ENCODE peak calls at places on chromosomes 13 and 19, in four cellular contexts. X is keratinocyte, A is SK-N-SH, V is K562. J is an unnamed sample.

GRCh38 chr13:30216111-30216510 is 91.2 kb downstream of the KATNAL1 start:
- DNase-seq in X (no peak), A (no peak), V (no peak), J (no peak)

GRCh38 chr19:6540918-6541689 is 10.3 kb downstream of the TNFSF9 start:
- DNase-seq in X (no peak), A (no peak), V (no peak), J (peak; percentile 13)

GRCh38 chr13:43785681-43786471 is 896 bp downstream of the ENOX1 start:
- DNase-seq in X (no peak), A (peak; percentile 89), V (no peak), J (peak; percentile 93)

GRCh38 chr19:37716140-37716539 is 3.4 kb downstream of the ZNF607 start:
- DNase-seq in X (no peak), A (no peak), V (no peak), J (no peak)

GRCh38 chr19:43625918-43626579 is 6.6 kb upstream of the ZNF428 start:
- DNase-seq in X (no peak), A (peak; percentile 73), V (peak; percentile 86), J (peak; percentile 62)

GRCh38 chr13:70817571-70817970 is 709.3 kb upstream of the KLHL1 start:
- DNase-seq in X (no peak), A (no peak), V (no peak), J (no peak)

GRCh38 chr13:39892731-39893293 is 237.3 kb downstream of the COG6 start:
- DNase-seq in X (no peak), A (peak; percentile 35), V (no peak), J (no peak)

GRCh38 chr19:55473613-55474012 is 2.8 kb upstream of the ZNF628 start:
- DNase-seq in X (no peak), A (no peak), V (no peak), J (peak; percentile 90)

GRCh38 chr13:99471231-99472202 is 29.8 kb upstream of the TM9SF2 start:
- DNase-seq in X (no peak), A (no peak), V (no peak), J (peak; percentile 65)

GRCh38 chr19:44955500-44956439 is 590 bp downstream of the CLPTM1 start:
- DNase-seq in X (no peak), A (no peak), V (peak; percentile 18), J (no peak)

GRCh38 chr13:95671597-95671996 is 5.3 kb upstream of the DNAJC3 start:
- DNase-seq in X (no peak), A (no peak), V (no peak), J (no peak)
- H3K9me3 ChIP-seq in X (peaks cover 2% of the 10 kb centered on the region), A (peaks cover 11% of the 10 kb centered on the region), V (no peaks in the 10 kb centered on the region), J (no peaks in the 10 kb centered on the region)

DNA sequence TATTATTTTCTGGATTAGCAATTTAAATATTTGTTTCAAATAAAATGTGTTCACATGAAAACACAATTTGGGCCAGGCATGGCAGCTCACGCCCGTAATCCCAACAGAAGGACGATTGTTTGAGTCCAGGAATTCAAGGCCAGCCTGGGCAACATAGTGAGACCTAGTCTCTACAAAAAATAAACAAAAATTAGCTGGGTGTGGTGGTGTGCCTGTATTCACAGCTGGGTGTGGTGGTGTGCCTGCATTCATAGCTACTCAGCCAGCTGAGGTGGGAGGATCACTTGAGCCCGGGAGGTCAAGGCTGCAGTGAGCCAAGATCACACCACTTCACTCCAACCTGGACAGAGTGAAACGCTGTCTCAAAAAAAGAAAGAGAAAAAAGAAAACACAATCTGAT is 46.4 kb downstream of the KPNA3 start:
- DNase-seq in X (no peak), A (no peak), V (no peak), J (no peak)
- H3K4me2 ChIP-seq in X (no peak overlapping the region), A (no peak overlapping the region), V (no peak overlapping the region), J (no peak overlapping the region)

GRCh38 chr19:58038688-58039204 is 4.9 kb downstream of the ZSCAN1 start:
- DNase-seq in X (no peak), A (no peak), V (no peak), J (no peak)
- H3K9me3 ChIP-seq in X (peaks cover 14% of the 10 kb centered on the region), A (no peaks in the 10 kb centered on the region), V (no peaks in the 10 kb centered on the region), J (no peaks in the 10 kb centered on the region)

GRCh38 chr13:41054919-41055619 is 6.2 kb upstream of the WBP4 start:
- DNase-seq in X (no peak), A (peak; percentile 15), V (peak; percentile 40), J (peak; percentile 51)
- H3K4me2 ChIP-seq in X (no peak overlapping the region), A (no peak overlapping the region), V (peak overlapping the region; percentile 66), J (peak overlapping the region; percentile 83)

GRCh38 chr19:379796-380195 is 29.2 kb downstream of the C2CD4C start:
- DNase-seq in X (no peak), A (no peak), V (no peak), J (peak; percentile 32)
- H3K9me3 ChIP-seq in X (peaks cover 2% of the 10 kb centered on the region), A (no peaks in the 10 kb centered on the region), V (no peaks in the 10 kb centered on the region), J (no peaks in the 10 kb centered on the region)